ENCODE peak calls at places on chromosomes 11 and 22, in ten cellular contexts. D is GM23248; R is GM12878; M is lower lobe of right lung; U is CD8-positive, alpha-beta T cell; T is effector memory CD4-positive, alpha-beta T cell; V is RWPE2; B is IMR-90; C is tibial nerve; Y is CD4-positive, alpha-beta memory T cell. X is an unnamed sample.

GRCh38 chr11:35683728-35684339 is 21.3 kb downstream of the TRIM44 start:
- DNase-seq in D (peak; percentile 58), R (no peak), M (no peak), U (no peak), T (no peak), V (no peak), B (peak; percentile 40), C (no peak), Y (no peak), X (no peak)

GRCh38 chr11:61254403-61255025 is 13.5 kb downstream of the PGA5 start:
- DNase-seq in D (peak; percentile 74), R (peak; percentile 25), M (peak; percentile 63), U (peak; percentile 35), T (no peak), V (peak; percentile 57), B (peak; percentile 52), C (no peak), Y (peak; percentile 38), X (no peak)

GRCh38 chr22:44023404-44024287 is 456 bp upstream of the PARVB start:
- DNase-seq in D (peak; percentile 71), R (no peak), M (peak; percentile 60), U (no peak), T (no peak), V (no peak), B (peak; percentile 12), C (no peak), Y (peak; percentile 8), X (no peak)

GRCh38 chr11:68750197-68750987 is 928 bp downstream of the TESMIN start:
- DNase-seq in D (no peak), R (no peak), M (peak; percentile 58), U (no peak), T (no peak), V (no peak), B (no peak), C (no peak), Y (peak; percentile 8), X (no peak)

GRCh38 chr11:76814414-76814813 is 31.3 kb downstream of the TSKU start:
- DNase-seq in D (no peak), R (no peak), M (no peak), U (no peak), T (no peak), V (no peak), B (no peak), C (no peak), Y (no peak), X (no peak)

GRCh38 chr11:120566176-120566575 is 54.6 kb downstream of the GRIK4 start:
- DNase-seq in D (peak; percentile 26), R (no peak), M (no peak), U (no peak), T (no peak), V (no peak), B (peak; percentile 54), C (no peak), Y (no peak), X (no peak)

GRCh38 chr11:85685820-85686459 is at the start of gene CCDC89:
- DNase-seq in D (peak; percentile 98), R (no peak), M (peak; percentile 54), U (no peak), T (no peak), V (no peak), B (peak; percentile 99), C (peak; percentile 46), Y (no peak), X (peak; percentile 8)

GRCh38 chr22:46561435-46561905 is 24.1 kb upstream of the CELSR1 start:
- DNase-seq in D (no peak), R (peak; percentile 42), M (peak; percentile 40), U (no peak), T (no peak), V (peak; percentile 45), B (peak; percentile 23), C (no peak), Y (no peak), X (no peak)

GRCh38 chr11:68963779-68964178 is 17.0 kb downstream of the MRGPRD start:
- DNase-seq in D (no peak), R (no peak), M (peak; percentile 30), U (no peak), T (no peak), V (no peak), B (peak; percentile 19), C (no peak), Y (no peak), X (no peak)

GRCh38 chr22:36863979-36864378 is 3.2 kb downstream of the NCF4 start:
- DNase-seq in D (no peak), R (no peak), M (no peak), U (no peak), T (no peak), V (no peak), B (no peak), C (no peak), Y (no peak), X (no peak)

GRCh38 chr11:65116370-65117205 is 913 bp downstream of the ZNHIT2 start:
- DNase-seq in D (peak; percentile 96), R (no peak), M (peak; percentile 65), U (peak; percentile 43), T (peak; percentile 31), V (peak; percentile 71), B (peak; percentile 72), C (no peak), Y (peak; percentile 65), X (no peak)

GRCh38 chr11:126311464-126312291 is 7.8 kb downstream of the DCPS start:
- DNase-seq in D (no peak), R (peak; percentile 60), M (no peak), U (no peak), T (no peak), V (no peak), B (no peak), C (no peak), Y (no peak), X (no peak)

GRCh38 chr11:128581908-128582307 is 5.5 kb downstream of the ETS1 start:
- DNase-seq in D (no peak), R (no peak), M (no peak), U (no peak), T (no peak), V (no peak), B (no peak), C (no peak), Y (no peak), X (no peak)

GRCh38 chr22:32684148-32684821 is 117.2 kb upstream of the TIMP3 start:
- DNase-seq in D (no peak), R (no peak), M (no peak), U (no peak), T (no peak), V (no peak), B (peak; percentile 38), C (no peak), Y (no peak), X (no peak)

GRCh38 chr11:77560605-77561004 is 29.1 kb upstream of the AQP11 start:
- DNase-seq in D (peak; percentile 43), R (no peak), M (no peak), U (no peak), T (no peak), V (no peak), B (peak; percentile 69), C (no peak), Y (no peak), X (no peak)

GRCh38 chr11:126978155-126978554 is 22.4 kb downstream of the KIRREL3 start:
- DNase-seq in D (no peak), R (no peak), M (no peak), U (no peak), T (no peak), V (no peak), B (no peak), C (no peak), Y (no peak), X (no peak)

GRCh38 chr22:30305519-30305905 is 16.2 kb upstream of the CASTOR1 start:
- DNase-seq in D (peak; percentile 40), R (peak; percentile 59), M (no peak), U (no peak), T (no peak), V (no peak), B (no peak), C (peak; percentile 64), Y (peak; percentile 62), X (peak; percentile 13)
- H3K27ac ChIP-seq in D (peak overlapping the region; percentile 25), R (peak overlapping the region; percentile 96), M (peak overlapping the region; percentile 91), U (peak overlapping the region; percentile 62), T (peak overlapping the region; percentile 71), V (peak overlapping the region; percentile 85), B (no peak overlapping the region), C (peak overlapping the region; percentile 82), Y (peak overlapping the region; percentile 64), X (peak overlapping the region; percentile 82)

DNA sequence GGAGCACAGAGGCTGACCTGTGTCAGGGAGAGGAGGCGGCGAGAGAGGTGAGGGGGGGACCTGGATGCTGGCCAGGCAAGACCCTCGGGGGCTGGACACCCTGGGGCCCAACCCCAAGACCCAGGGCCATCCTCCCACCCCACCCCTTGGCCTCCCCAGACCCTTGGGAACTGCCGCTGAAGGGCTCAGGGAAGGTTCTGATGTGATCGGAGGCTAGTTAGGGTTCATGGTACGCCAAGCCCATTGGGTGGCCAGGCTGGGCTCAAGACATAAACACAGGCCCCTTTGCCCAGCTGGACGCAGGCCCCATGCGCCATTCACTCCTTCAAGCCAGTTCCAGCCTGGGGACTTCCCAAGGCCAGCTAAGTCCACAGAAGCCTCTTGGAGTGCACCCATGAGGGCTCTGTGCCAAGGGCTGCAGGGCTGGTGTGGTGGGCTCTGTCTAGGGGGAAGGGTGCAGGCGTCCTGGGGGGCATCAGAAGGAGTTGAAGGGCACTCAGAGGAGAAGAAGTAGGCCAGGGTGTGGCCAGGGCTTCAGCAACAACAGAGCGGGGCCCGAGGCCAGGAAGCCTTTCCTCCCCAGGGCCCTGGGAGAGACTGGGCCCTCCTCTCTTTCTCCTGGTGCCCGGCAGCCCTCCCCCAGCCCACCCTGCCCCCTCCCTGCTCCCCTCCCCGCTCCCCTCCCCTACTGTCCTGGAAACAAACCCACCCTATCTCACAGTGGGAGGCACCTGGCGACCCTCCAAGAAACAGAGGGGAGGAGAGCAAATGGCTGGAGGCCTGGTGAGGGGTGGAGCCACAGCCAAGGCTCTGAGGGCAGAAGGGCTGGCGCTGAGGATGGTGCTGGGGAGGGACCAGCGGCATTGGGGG is 12.9 kb downstream of the TSPAN32 start:
- DNase-seq in D (peak; percentile 71), R (no peak), M (peak; percentile 81), U (no peak), T (no peak), V (peak; percentile 34), B (peak; percentile 60), C (peak; percentile 86), Y (no peak), X (no peak)
- H3K27ac ChIP-seq in D (no peak overlapping the region), R (no peak overlapping the region), M (peak overlapping the region; percentile 72), U (no peak overlapping the region), T (no peak overlapping the region), V (no peak overlapping the region), B (peak overlapping the region; percentile 53), C (peak overlapping the region; percentile 86), Y (no peak overlapping the region), X (peak overlapping the region; percentile 77)

DNA sequence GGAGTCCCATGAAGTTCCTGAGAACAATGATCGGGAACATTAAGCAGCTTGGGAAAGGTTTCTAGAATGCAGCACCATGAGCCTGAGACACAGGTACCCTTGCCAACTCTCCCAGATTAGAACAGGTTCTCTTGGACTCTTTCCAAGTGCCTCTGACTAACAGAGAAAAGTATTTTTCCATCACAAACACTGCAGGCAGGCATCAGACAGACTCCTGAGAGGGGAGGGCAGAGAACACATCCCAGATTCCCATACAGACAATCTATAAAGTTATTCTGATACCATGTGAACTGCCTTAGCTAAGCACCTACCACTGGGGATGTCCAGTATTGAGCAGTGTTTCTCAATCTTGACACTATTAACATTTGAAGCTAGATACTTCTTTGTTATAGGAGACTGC is 27.3 kb downstream of the SERGEF start:
- DNase-seq in D (peak; percentile 55), R (no peak), M (no peak), U (no peak), T (no peak), V (no peak), B (peak; percentile 51), C (no peak), Y (no peak), X (no peak)
- H3K27ac ChIP-seq in D (peak overlapping the region; percentile 73), R (no peak overlapping the region), M (no peak overlapping the region), U (no peak overlapping the region), T (no peak overlapping the region), V (no peak overlapping the region), B (no peak overlapping the region), C (no peak overlapping the region), Y (no peak overlapping the region), X (no peak overlapping the region)

GRCh38 chr11:119373059-119373875 is 8.2 kb downstream of the USP2 start:
- DNase-seq in D (no peak), R (no peak), M (no peak), U (no peak), T (no peak), V (no peak), B (no peak), C (no peak), Y (no peak), X (no peak)
- H3K27ac ChIP-seq in D (no peak overlapping the region), R (no peak overlapping the region), M (no peak overlapping the region), U (no peak overlapping the region), T (no peak overlapping the region), V (no peak overlapping the region), B (no peak overlapping the region), C (no peak overlapping the region), Y (no peak overlapping the region), X (peak overlapping the region; percentile 98)